ENCODE peak calls at places on chromosome 21, in six cellular contexts. G is tibial artery, Q is AG09319, V is pancreas, A is WTC11, Y is fibroblast of mammary gland. J is an unnamed sample.

GRCh38 chr21:22993822-22994574 is 1995.8 kb downstream of the NCAM2 start:
- DNase-seq in G (no peak), Q (no peak), V (no peak), A (no peak), Y (no peak), J (no peak)

GRCh38 chr21:14361958-14362357 is 21.0 kb downstream of the HSPA13 start:
- DNase-seq in G (no peak), Q (no peak), V (no peak), A (no peak), Y (peak), J (no peak)

GRCh38 chr21:40377135-40377534 is 469.8 kb downstream of the DSCAM start:
- DNase-seq in G (no peak), Q (no peak), V (no peak), A (no peak), Y (no peak), J (no peak)

GRCh38 chr21:42460391-42461184 is 35.4 kb downstream of the RSPH1 start:
- DNase-seq in G (peak), Q (no peak), V (no peak), A (no peak), Y (no peak), J (no peak)

GRCh38 chr21:37528150-37528937 is 161.8 kb downstream of the DYRK1A start:
- DNase-seq in G (no peak), Q (no peak), V (no peak), A (peak), Y (no peak), J (no peak)

GRCh38 chr21:21159253-21159899 is 161.2 kb downstream of the NCAM2 start:
- DNase-seq in G (no peak), Q (no peak), V (no peak), A (no peak), Y (peak), J (no peak)

GRCh38 chr21:41559658-41560599 is 52.0 kb upstream of the TMPRSS2 start:
- DNase-seq in G (no peak), Q (no peak), V (no peak), A (no peak), Y (peak), J (no peak)

GRCh38 chr21:33817663-33818433 is 97.8 kb downstream of the ATP5PO start:
- DNase-seq in G (no peak), Q (no peak), V (no peak), A (no peak), Y (no peak), J (no peak)

GRCh38 chr21:36602735-36603134 is 96.2 kb upstream of the SIM2 start:
- DNase-seq in G (no peak), Q (no peak), V (no peak), A (no peak), Y (no peak), J (no peak)

GRCh38 chr21:33707846-33708245 is 65.5 kb downstream of the ITSN1 start:
- DNase-seq in G (no peak), Q (no peak), V (no peak), A (no peak), Y (no peak), J (no peak)

GRCh38 chr21:36948686-36949085 is 17.8 kb downstream of the HLCS start:
- DNase-seq in G (no peak), Q (no peak), V (no peak), A (no peak), Y (peak), J (no peak)

GRCh38 chr21:33231526-33231925 is 1.8 kb downstream of the IFNAR2 start:
- DNase-seq in G (no peak), Q (no peak), V (no peak), A (no peak), Y (no peak), J (no peak)

GRCh38 chr21:17798796-17799195 is 20.4 kb downstream of the C21orf91 start:
- DNase-seq in G (no peak), Q (no peak), V (no peak), A (no peak), Y (no peak), J (no peak)

GRCh38 chr21:25809013-25809412 is 74.2 kb downstream of the GABPA start:
- DNase-seq in G (no peak), Q (no peak), V (no peak), A (no peak), Y (peak), J (no peak)

GRCh38 chr21:37463083-37463780 is 96.7 kb downstream of the DYRK1A start:
- DNase-seq in G (no peak), Q (no peak), V (no peak), A (no peak), Y (peak), J (no peak)

GRCh38 chr21:26148071-26148470 is 22.5 kb downstream of the APP start:
- DNase-seq in G (no peak), Q (no peak), V (no peak), A (peak), Y (no peak), J (no peak)

GRCh38 chr21:18000961-18001522 is 181.9 kb upstream of the C21orf91 start:
- DNase-seq in G (no peak), Q (no peak), V (no peak), A (no peak), Y (no peak), J (no peak)

GRCh38 chr21:36985761-36986594 is 19.5 kb upstream of the HLCS start:
- DNase-seq in G (no peak), Q (no peak), V (no peak), A (no peak), Y (no peak), J (no peak)

GRCh38 chr21:25441835-25442234 is 165.4 kb downstream of the MRPL39 start:
- DNase-seq in G (no peak), Q (no peak), V (no peak), A (no peak), Y (no peak), J (no peak)

GRCh38 chr21:22791986-22792560 is 1793.9 kb downstream of the NCAM2 start:
- DNase-seq in G (no peak), Q (peak), V (no peak), A (no peak), Y (peak), J (no peak)

GRCh38 chr21:37548521-37548981 is 182.0 kb downstream of the DYRK1A start:
- DNase-seq in G (no peak), Q (no peak), V (no peak), A (no peak), Y (no peak), J (no peak)

GRCh38 chr21:26421724-26422123 is 151.4 kb downstream of the CYYR1 start:
- DNase-seq in G (no peak), Q (no peak), V (no peak), A (no peak), Y (no peak), J (no peak)

GRCh38 chr21:36882776-36883175 is 83.7 kb downstream of the HLCS start:
- DNase-seq in G (no peak), Q (no peak), V (no peak), A (no peak), Y (peak), J (no peak)

GRCh38 chr21:41283211-41283818 is 33.3 kb upstream of the FAM3B start:
- DNase-seq in G (no peak), Q (peak), V (no peak), A (peak), Y (peak), J (no peak)

GRCh38 chr21:25490742-25491141 is 116.5 kb downstream of the MRPL39 start:
- DNase-seq in G (no peak), Q (no peak), V (no peak), A (no peak), Y (peak), J (no peak)

GRCh38 chr21:32359719-32360260 is 33.0 kb downstream of the URB1 start:
- DNase-seq in G (no peak), Q (no peak), V (no peak), A (no peak), Y (peak), J (no peak)

GRCh38 chr21:17730782-17731181 is 88.4 kb downstream of the C21orf91 start:
- DNase-seq in G (no peak), Q (no peak), V (no peak), A (no peak), Y (no peak), J (no peak)

GRCh38 chr21:42461881-42462877 is 33.8 kb downstream of the RSPH1 start:
- DNase-seq in G (peak), Q (no peak), V (no peak), A (no peak), Y (no peak), J (no peak)

GRCh38 chr21:32256226-32256625 is 22.6 kb downstream of the MIS18A start:
- DNase-seq in G (no peak), Q (no peak), V (no peak), A (no peak), Y (no peak), J (no peak)

GRCh38 chr21:42518216-42518615 is 4.6 kb downstream of the SLC37A1 start:
- DNase-seq in G (no peak), Q (no peak), V (no peak), A (no peak), Y (peak), J (no peak)

GRCh38 chr21:40120944-40121575 is 253.8 kb downstream of the PCP4 start:
- DNase-seq in G (no peak), Q (no peak), V (no peak), A (no peak), Y (peak), J (no peak)

GRCh38 chr21:33078907-33079582 is 9.1 kb downstream of the OLIG1 start:
- DNase-seq in G (no peak), Q (no peak), V (no peak), A (no peak), Y (peak), J (no peak)

GRCh38 chr21:41966341-41966833 is 12.6 kb upstream of the C2CD2 start:
- DNase-seq in G (no peak), Q (no peak), V (no peak), A (no peak), Y (peak), J (no peak)

GRCh38 chr21:20249401-20249800 is 748.8 kb upstream of the NCAM2 start:
- DNase-seq in G (no peak), Q (no peak), V (no peak), A (no peak), Y (no peak), J (no peak)

DNA sequence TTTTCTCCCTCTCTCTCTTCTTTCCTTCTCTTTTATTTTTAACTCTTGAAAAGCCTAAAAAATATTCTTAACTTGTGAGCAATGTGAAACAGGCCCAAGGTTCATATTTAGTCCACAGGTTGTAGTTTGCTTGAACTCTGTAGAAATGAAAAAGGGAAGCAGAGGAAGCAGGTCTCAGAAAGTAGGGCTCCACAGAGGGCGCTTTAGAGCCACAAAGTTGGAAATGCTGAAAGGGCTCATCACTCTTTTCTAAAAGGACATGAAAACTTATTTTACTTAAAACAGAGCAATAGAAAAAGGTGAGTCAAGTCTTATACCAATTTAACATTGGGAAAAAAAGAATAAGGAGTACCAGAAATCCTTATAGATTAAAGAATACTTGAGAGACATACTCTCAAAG is 247.0 kb downstream of the USP25 start:
- DNase-seq in G (no peak), Q (no peak), V (no peak), A (peak), Y (peak), J (no peak)
- TF ChIP-seq CTCF in G (no peak), Q (peak), V (no peak), A (no peak), Y (peak), J (no peak)

GRCh38 chr21:28334407-28334806 is 658.3 kb downstream of the LTN1 start:
- DNase-seq in G (no peak), Q (no peak), V (no peak), A (no peak), Y (peak), J (no peak)

GRCh38 chr21:28337319-28337718 is 655.4 kb downstream of the LTN1 start:
- DNase-seq in G (no peak), Q (peak), V (no peak), A (no peak), Y (peak), J (no peak)

GRCh38 chr21:28338906-28339305 is 653.8 kb downstream of the LTN1 start:
- DNase-seq in G (no peak), Q (no peak), V (no peak), A (no peak), Y (no peak), J (no peak)

GRCh38 chr21:28333455-28334108 is 659.1 kb downstream of the LTN1 start:
- DNase-seq in G (no peak), Q (peak), V (no peak), A (no peak), Y (peak), J (no peak)

GRCh38 chr21:28336299-28336698 is 656.4 kb downstream of the LTN1 start:
- DNase-seq in G (no peak), Q (peak), V (no peak), A (no peak), Y (peak), J (no peak)
- TF ChIP-seq CTCF in G (peak), Q (peak), V (no peak), A (peak), Y (peak), J (no peak)

GRCh38 chr21:30984897-30985296 is 53.4 kb downstream of the KRTAP19-8 start:
- DNase-seq in G (no peak), Q (no peak), V (no peak), A (no peak), Y (no peak), J (no peak)

GRCh38 chr21:30981403-30981802 is 56.9 kb downstream of the KRTAP19-8 start:
- DNase-seq in G (no peak), Q (no peak), V (no peak), A (peak), Y (no peak), J (no peak)

GRCh38 chr21:30988706-30989105 is 49.6 kb downstream of the KRTAP19-8 start:
- DNase-seq in G (no peak), Q (no peak), V (no peak), A (no peak), Y (no peak), J (no peak)

GRCh38 chr21:30990514-30991304 is 47.6 kb downstream of the KRTAP19-8 start:
- DNase-seq in G (no peak), Q (no peak), V (no peak), A (peak), Y (no peak), J (no peak)

GRCh38 chr21:30986966-30987365 is 51.3 kb downstream of the KRTAP19-8 start:
- DNase-seq in G (no peak), Q (no peak), V (no peak), A (no peak), Y (no peak), J (no peak)
- TF ChIP-seq CTCF in G (no peak), Q (no peak), V (no peak), A (no peak), Y (no peak), J (no peak)

GRCh38 chr21:30268608-30269197 is 14.0 kb downstream of the KRTAP24-1 start:
- DNase-seq in G (no peak), Q (no peak), V (no peak), A (no peak), Y (peak), J (no peak)
- TF ChIP-seq CTCF in G (no peak), Q (no peak), V (no peak), A (peak), Y (peak), J (no peak)

GRCh38 chr21:44334637-44335030 is 4.6 kb downstream of the CFAP410 start:
- DNase-seq in G (no peak), Q (no peak), V (no peak), A (no peak), Y (no peak), J (no peak)

GRCh38 chr21:44337428-44337827 is 1.8 kb downstream of the CFAP410 start:
- DNase-seq in G (no peak), Q (no peak), V (no peak), A (no peak), Y (no peak), J (no peak)

GRCh38 chr21:44338971-44339910 is at the start of gene CFAP410:
- DNase-seq in G (peak), Q (peak), V (peak), A (peak), Y (peak), J (peak)

GRCh38 chr21:44335266-44336059 is 3.7 kb downstream of the CFAP410 start:
- DNase-seq in G (no peak), Q (no peak), V (peak), A (no peak), Y (no peak), J (no peak)

GRCh38 chr21:44337941-44338895 is 972 bp downstream of the CFAP410 start:
- DNase-seq in G (peak), Q (no peak), V (peak), A (peak), Y (peak), J (no peak)
- TF ChIP-seq CTCF in G (peak), Q (peak), V (no peak), A (no peak), Y (peak), J (no peak)

DNA sequence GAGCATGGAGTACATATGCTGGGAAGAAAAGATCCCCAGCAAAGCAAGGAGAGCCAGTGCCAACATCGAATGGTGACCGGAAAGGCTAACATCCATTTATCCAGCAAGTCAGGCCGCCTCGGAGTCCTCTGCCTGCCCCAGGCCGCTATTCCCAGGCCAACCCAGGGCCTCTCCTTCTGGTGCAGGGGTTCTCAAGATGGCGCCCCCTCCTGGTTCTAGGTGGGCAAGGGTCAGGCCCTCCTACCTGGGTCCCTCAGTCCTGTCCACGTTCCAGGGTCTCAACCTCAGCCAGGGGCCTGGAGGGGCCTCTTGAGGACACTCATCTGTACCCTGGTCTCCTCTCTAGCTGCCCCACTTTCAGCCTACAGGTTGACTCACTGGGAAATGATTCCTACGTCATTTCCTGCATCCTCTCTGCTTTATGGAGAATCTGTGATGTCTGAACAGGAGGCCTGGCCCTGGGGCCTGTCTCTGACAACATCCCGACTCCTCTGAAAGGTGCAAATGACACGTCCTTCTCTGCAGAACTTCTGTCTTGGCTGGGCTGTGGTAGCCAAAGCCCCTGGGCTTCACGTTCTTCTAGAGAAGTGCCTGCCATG is 145.3 kb downstream of the PSMG1 start:
- DNase-seq in G (no peak), Q (no peak), V (no peak), A (peak), Y (peak), J (no peak)
- TF ChIP-seq CTCF in G (no peak), Q (no peak), V (no peak), A (peak), Y (no peak), J (no peak)

GRCh38 chr21:29024474-29025327 is at the start of gene USP16:
- DNase-seq in G (peak), Q (peak), V (peak), A (peak), Y (peak), J (peak)
- TF ChIP-seq CTCF in G (peak), Q (peak), V (no peak), A (no peak), Y (peak), J (no peak)

DNA sequence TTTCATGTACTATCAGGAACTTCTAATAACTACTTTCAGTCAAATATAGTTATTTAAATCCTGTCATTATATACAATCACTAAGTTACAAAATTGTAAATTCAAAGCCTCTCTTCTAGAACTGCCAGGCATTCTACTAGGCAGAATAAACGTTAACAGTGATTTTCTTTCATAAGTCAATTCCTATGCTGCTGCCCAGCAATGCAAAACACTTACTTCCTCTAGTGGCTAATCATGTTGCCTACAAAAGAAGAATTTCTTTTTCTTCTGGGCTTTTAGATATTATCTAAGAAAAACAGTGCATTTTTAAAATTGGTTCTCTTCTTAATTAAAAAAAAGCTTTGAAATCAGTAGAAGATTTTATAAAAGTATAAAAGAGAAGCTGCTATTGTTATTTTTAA is 509.8 kb upstream of the ADAMTS5 start:
- DNase-seq in G (no peak), Q (peak), V (no peak), A (no peak), Y (peak), J (no peak)
- TF ChIP-seq CTCF in G (peak), Q (peak), V (peak), A (no peak), Y (peak), J (no peak)

DNA sequence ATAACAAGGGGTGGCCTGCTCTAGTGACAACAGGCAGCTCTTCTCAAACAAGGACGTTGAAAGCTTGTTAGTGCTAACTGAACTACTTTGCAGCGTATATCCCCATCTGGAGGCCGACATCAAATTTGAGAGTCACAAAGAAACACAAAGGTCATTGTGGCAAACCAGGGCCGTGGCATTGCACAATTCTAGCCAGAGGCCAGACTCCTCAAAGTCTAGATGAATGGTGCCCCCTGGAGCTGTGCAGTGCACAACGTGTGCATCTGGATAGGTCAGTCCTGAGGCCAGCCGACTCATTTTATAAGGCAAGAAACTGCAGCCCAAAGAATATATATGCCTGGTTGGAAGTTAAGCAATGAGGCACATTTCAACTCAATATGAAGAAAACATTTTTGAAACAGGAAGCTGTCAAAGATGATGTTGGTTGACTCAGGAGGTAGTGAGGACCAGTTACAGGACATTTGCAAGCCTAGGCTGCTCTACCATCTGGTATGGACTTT is 459.3 kb upstream of the RUNX1 start:
- DNase-seq in G (peak), Q (peak), V (no peak), A (peak), Y (peak), J (no peak)
- TF ChIP-seq CTCF in G (peak), Q (peak), V (no peak), A (no peak), Y (peak), J (no peak)

GRCh38 chr21:45306832-45307571 is 19.3 kb upstream of the POFUT2 start:
- DNase-seq in G (peak), Q (no peak), V (peak), A (peak), Y (peak), J (no peak)
- TF ChIP-seq CTCF in G (no peak), Q (no peak), V (no peak), A (no peak), Y (no peak), J (no peak)